ENCODE peak calls at places on chromosomes 1 and 21, in four cellular contexts. N is PC-9, P is pancreas, E is HAP-1. Z is an unnamed sample. For H3K4me1 and H3K9me3, the result is how much of the 10 kb centered on the place peaks cover.

GRCh38 chr1:209863766-209864485 is 36.2 kb downstream of the UTP25 start:
- DNase-seq in N (no peak), P (no peak), E (no peak), Z (no peak)

GRCh38 chr1:208604295-208604694 is 360.1 kb upstream of the PLXNA2 start:
- DNase-seq in N (no peak), P (no peak), E (no peak), Z (no peak)

GRCh38 chr1:36134805-36135339 is 9.8 kb upstream of the COL8A2 start:
- DNase-seq in N (peak), P (no peak), E (peak), Z (peak)

GRCh38 chr21:42460391-42461184 is 35.4 kb downstream of the RSPH1 start:
- DNase-seq in N (peak), P (no peak), E (no peak), Z (peak)

GRCh38 chr1:115530407-115530806 is 111.4 kb upstream of the VANGL1 start:
- DNase-seq in N (no peak), P (no peak), E (no peak), Z (no peak)

GRCh38 chr1:8026153-8026975 is at the start of gene ERRFI1:
- DNase-seq in N (peak), P (peak), E (peak), Z (peak)

GRCh38 chr1:204350857-204351573 is 8.7 kb downstream of the PLEKHA6 start:
- DNase-seq in N (no peak), P (peak), E (no peak), Z (peak)

GRCh38 chr1:154352581-154353459 is 27.5 kb downstream of the ATP8B2 start:
- DNase-seq in N (peak), P (no peak), E (peak), Z (peak)

GRCh38 chr21:17786219-17787181 is 32.7 kb downstream of the C21orf91 start:
- DNase-seq in N (no peak), P (no peak), E (no peak), Z (no peak)

GRCh38 chr1:29247044-29247443 is 10.7 kb downstream of the PTPRU start:
- DNase-seq in N (no peak), P (no peak), E (no peak), Z (no peak)

GRCh38 chr1:19377812-19378718 is 65.9 kb downstream of the SLC66A1 start:
- DNase-seq in N (no peak), P (peak), E (no peak), Z (no peak)

GRCh38 chr1:228374711-228375577 is 31.7 kb downstream of the TRIM11 start:
- DNase-seq in N (no peak), P (peak), E (no peak), Z (no peak)

GRCh38 chr1:81731989-81732388 is 68.7 kb upstream of the ADGRL2 start:
- DNase-seq in N (no peak), P (no peak), E (no peak), Z (no peak)

GRCh38 chr1:201724039-201724759 is 104.8 kb upstream of the IPO9 start:
- DNase-seq in N (no peak), P (no peak), E (no peak), Z (no peak)

GRCh38 chr1:201726700-201727099 is 102.3 kb upstream of the IPO9 start:
- DNase-seq in N (no peak), P (no peak), E (no peak), Z (no peak)

GRCh38 chr1:201728731-201729130 is 100.2 kb upstream of the IPO9 start:
- DNase-seq in N (no peak), P (no peak), E (no peak), Z (no peak)

GRCh38 chr1:201721131-201722049 is 107.6 kb upstream of the IPO9 start:
- DNase-seq in N (no peak), P (no peak), E (no peak), Z (no peak)

DNA sequence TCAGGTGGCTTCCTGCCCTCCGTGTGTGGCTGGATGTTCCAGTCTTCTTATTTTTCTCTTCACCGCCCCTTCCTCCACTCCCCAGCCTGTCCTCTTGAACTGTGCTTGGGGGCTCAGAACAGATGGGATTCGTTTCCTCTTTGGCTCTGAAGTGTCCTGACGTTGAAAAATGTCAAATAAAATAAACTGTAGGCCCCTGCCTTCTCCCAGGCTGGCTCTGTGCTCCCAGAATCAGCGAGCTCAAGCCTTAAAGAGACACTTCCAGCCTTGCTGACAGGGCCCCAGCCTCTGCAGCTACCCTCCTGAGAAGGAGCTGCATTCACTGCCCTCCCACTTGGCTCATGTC is 104.2 kb upstream of the IPO9 start:
- DNase-seq in N (no peak), P (no peak), E (no peak), Z (no peak)
- H3K4me1 ChIP-seq in N (under half), P (under half), E (under half), Z (under half)

DNA sequence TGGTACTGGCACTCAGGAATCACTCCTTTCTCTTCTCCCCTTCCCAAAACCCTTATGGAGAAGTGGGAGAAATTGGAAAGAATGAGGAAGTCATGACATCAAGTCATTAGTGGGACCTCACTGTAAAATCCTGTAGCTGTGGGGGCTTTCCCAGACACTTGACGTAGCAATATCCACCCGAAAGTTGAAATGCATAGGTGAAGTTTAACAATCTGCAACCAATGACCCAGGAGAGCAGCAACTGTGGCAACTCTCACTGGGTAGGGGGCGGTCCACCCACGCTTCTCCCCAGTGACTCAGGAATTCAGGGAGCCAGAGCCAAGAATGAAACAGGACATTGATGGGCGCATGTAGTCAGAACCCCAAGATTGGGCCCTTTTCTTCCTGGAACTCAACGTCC is 27.0 kb downstream of the ABCA4 start:
- DNase-seq in N (no peak), P (no peak), E (no peak), Z (no peak)
- H3K4me3 ChIP-seq in N (no peak), P (no peak), E (no peak), Z (no peak)

GRCh38 chr1:46769028-46769740 is 29.7 kb upstream of the CYP4B1 start:
- DNase-seq in N (no peak), P (no peak), E (no peak), Z (no peak)
- H3K9me3 ChIP-seq in N (under half), P (under half), E (under half), Z (under half)

DNA sequence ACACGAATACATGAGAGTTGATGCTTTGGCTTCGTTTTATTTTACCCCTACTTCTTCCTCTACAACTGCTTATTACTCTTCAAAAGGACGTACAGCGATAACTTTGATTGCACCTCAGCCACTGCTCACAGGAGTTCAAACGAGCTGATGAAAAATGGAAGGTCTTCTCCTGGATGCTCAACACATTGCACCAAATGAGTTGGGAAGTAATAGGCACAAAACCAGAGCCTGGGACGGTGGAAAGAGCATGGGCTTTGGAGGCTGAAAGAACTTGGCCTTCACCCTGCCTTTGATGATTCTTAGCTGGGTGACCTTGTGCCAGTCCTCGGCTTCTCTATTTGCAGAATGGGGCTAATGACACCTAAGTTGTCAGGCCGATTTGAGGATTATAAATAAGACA is 4.8 kb downstream of the CD53 start:
- DNase-seq in N (no peak), P (no peak), E (no peak), Z (no peak)
- H3K4me1 ChIP-seq in N (under half), P (under half), E (under half), Z (under half)

DNA sequence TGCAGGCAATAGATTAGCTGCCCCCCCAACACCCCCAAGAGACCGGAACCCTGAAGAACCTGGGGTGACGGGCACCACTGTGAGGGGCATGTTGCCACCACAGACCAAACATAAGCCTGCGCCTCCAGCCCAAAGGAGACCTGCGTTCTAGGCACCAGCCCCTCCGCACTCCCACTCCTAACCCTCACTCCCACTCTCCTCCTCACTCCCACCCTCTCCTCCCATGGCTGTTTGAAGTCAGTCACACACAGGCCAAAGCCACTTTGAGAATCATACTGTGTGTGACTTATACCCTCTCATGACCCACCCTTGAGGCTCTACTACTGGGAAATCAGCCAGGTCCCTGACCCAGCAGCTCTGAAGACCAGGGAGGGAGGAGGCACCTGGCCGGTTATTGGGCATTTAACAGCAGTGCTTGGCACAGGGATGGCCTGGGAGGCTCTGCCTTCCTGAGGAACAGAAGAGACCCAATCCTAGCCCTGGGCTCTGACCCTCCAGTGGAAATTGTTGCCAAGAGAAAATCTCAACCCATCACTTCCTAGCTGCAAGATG is 43.5 kb downstream of the FBXO2 start:
- DNase-seq in N (no peak), P (no peak), E (no peak), Z (no peak)
- H3K4me3 ChIP-seq in N (no peak), P (no peak), E (no peak), Z (no peak)

DNA sequence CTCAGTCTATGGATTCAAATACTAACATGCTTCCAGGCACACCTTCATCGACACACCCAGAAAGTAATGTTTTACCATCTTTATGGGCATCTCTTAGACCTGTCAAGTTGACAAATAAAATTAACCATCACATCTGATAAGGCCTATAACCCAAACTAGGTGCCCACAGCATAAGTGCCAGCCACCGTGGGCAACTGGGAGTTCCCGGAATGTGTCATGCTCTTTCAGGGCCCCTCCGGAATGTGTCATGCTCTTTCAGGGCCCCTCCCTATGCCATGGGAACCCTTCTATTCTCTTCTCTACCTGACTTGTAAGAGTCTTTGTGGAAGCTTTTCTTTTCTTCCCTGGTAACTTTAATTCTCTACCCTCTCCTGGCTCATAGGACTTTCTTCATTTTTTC is 26.6 kb downstream of the KRTAP24-1 start:
- DNase-seq in N (no peak), P (no peak), E (no peak), Z (no peak)
- H3K9me3 ChIP-seq in N (under half), P (under half), E (under half), Z (under half)

DNA sequence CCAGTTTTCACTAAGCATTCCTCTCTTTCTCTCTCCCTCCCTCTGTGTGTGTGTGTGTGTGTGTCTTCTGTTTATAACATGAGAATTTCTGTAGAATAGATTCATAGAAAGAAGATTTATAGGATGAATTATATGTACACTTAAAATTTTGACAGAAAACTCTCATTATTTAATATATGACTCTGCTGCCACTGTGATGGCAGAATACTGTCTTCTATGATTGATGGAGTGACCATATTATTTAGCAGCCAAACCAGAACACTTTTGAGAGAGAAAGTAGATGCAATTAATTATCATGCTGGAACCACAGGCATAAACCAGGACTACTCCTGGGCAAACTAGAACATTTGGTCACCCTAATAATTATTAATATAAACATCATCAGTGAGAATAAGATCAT is 34.3 kb upstream of the XPR1 start:
- DNase-seq in N (no peak), P (no peak), E (no peak), Z (no peak)
- H3K4me1 ChIP-seq in N (under half), P (under half), E (under half), Z (under half)

DNA sequence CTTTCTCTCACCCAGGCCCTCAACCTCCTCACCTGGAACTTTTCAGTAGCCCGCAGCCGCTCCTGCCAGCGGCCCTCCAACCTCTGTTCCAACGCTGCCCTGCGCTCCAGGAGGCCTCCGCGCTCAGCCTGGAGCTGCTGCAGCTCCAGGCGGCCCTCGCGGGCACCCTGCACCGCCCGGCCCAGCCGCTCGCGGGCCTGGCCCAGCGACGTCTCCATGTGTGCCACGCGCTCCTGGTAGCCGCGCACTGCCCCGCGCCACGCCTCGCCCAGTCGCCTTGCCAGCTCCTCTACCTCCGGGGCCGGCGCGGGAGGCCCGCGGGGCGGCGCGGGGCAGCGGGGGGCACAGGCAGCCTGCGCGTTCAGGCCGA is 772 bp downstream of the NES start:
- DNase-seq in N (no peak), P (no peak), E (no peak), Z (no peak)
- H3K4me3 ChIP-seq in N (no peak), P (peak), E (peak), Z (peak)